ENCODE peak calls at places on chromosomes 4 and X, in five cellular contexts. V is omental fat pad, F is BJ, E is GM06990, R is endothelial cell. X is an unnamed sample.

GRCh38 chr4:35229021-35229420 is 1015.3 kb downstream of the ARAP2 start:
- DNase-seq in R (no peak), V (no peak), F (no peak), E (no peak), X (no peak)

GRCh38 chrX:26586570-26586969 is 370.6 kb downstream of the MAGEB5 start:
- DNase-seq in E (no peak), F (no peak), V (no peak), R (no peak), X (no peak)

GRCh38 chr4:156705291-156705690 is 266.3 kb downstream of the PDGFC start:
- DNase-seq in R (no peak), E (no peak), V (no peak), F (peak), X (no peak)

GRCh38 chr4:24321151-24321550 is 263.2 kb downstream of the DHX15 start:
- DNase-seq in E (no peak), R (no peak), F (peak), V (no peak), X (no peak)

GRCh38 chr4:2250764-2251072 is 8.8 kb upstream of the HAUS3 start:
- DNase-seq in F (no peak), V (no peak), R (no peak), E (peak), X (peak)

GRCh38 chrX:46376246-46376885 is 168.9 kb downstream of the ZNF674 start:
- DNase-seq in V (no peak), E (no peak), R (peak), F (no peak), X (no peak)

GRCh38 chrX:426881-427280 is 40.2 kb upstream of the PPP2R3B start:
- DNase-seq in V (no peak), R (no peak), F (no peak), E (no peak), X (no peak)

GRCh38 chr4:3898098-3898497 is 131.9 kb downstream of the ADRA2C start:
- DNase-seq in R (no peak), E (no peak), V (no peak), F (no peak), X (no peak)

DNA sequence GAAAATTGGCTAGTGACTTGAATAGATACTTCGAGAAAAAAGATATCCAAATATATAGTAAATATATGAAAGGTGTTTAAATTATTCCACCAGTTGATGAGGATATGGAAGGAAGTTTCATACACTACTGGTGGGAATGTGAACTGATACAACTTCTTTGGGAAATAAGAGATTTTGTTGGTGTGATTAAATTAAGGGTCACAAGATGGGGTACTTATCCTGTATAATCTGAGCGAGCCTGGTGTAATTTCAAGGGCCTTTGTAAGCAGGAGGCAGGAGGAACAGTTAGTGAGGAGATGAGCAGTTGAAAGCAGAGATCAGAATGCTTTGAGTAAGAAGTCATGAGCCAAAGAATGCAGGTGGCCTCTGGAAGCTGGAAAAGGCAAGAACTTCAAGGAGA is 192.2 kb downstream of the KCTD8 start:
- DNase-seq in R (no peak), V (no peak), E (no peak), F (no peak), X (no peak)
- TF ChIP-seq CTCF in R (no peak), V (no peak), E (no peak), F (no peak), X (no peak)

DNA sequence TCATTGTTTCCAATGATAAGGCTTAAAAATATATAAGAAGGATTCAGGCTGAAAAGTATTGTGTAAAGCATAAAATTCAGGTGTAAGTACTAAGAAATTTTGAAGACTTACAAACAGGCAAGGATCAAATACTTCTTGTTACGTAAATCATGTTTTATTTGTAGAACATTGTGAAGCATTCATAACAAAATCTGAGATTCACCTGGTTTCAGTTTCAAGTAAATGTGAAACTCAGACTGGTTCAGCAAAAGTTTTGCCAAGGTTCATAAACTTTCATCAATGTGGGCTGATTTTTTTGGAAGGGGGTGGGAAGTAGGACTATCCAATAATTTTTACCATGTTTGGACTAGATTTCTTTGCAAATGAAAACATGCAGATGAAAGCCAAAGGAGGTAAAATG is 527.8 kb downstream of the ANKRD50 start:
- DNase-seq in R (no peak), V (no peak), F (no peak), E (no peak), X (no peak)
- TF ChIP-seq CTCF in R (no peak), V (no peak), F (no peak), E (no peak), X (no peak)

GRCh38 chrX:118884552-118885138 is 61.0 kb downstream of the ZCCHC12 start:
- DNase-seq in R (no peak), V (no peak), E (no peak), F (no peak), X (no peak)
- TF ChIP-seq CTCF in R (no peak), V (no peak), E (no peak), F (no peak), X (no peak)

GRCh38 chrX:38985375-38985774 is 184.1 kb downstream of the MID1IP1 start:
- DNase-seq in V (no peak), F (no peak), R (no peak), E (no peak), X (peak)
- TF ChIP-seq CTCF in V (no peak), F (no peak), R (no peak), E (no peak), X (no peak)